ENCODE peak calls at places on chromosomes 6 and 20, in six cellular contexts. One of them, this sample, is unnamed. For H3K9me3 and H3K4me1, the result is how much of the 10 kb centered on the place peaks cover.

GRCh38 chr20:45972500-45973183 is 639 bp upstream of the ZNF335 start:
- DNase-seq in prostate gland: no peak
- DNase-seq in adrenal gland: peak
- DNase-seq in right lobe of liver: peak
- DNase-seq in stomach: no peak
- DNase-seq in transverse colon: peak
- DNase-seq in this sample: no peak

GRCh38 chr6:43355862-43356590 is 13.4 kb downstream of the ZNF318 start:
- DNase-seq in stomach: no peak
- DNase-seq in right lobe of liver: no peak
- DNase-seq in adrenal gland: no peak
- DNase-seq in prostate gland: no peak
- DNase-seq in transverse colon: peak
- DNase-seq in this sample: no peak

GRCh38 chr6:140897804-140898573 is 1234.7 kb upstream of the GJE1 start:
- DNase-seq in right lobe of liver: no peak
- DNase-seq in transverse colon: peak
- DNase-seq in prostate gland: no peak
- DNase-seq in adrenal gland: no peak
- DNase-seq in stomach: no peak
- DNase-seq in this sample: no peak

GRCh38 chr6:158560787-158561246 is 926 bp downstream of the TMEM181 start:
- DNase-seq in stomach: peak
- DNase-seq in transverse colon: peak
- DNase-seq in right lobe of liver: peak
- DNase-seq in adrenal gland: no peak
- DNase-seq in prostate gland: peak
- DNase-seq in this sample: peak

GRCh38 chr6:161117942-161118341 is 126.4 kb downstream of the MAP3K4 start:
- DNase-seq in transverse colon: no peak
- DNase-seq in adrenal gland: no peak
- DNase-seq in right lobe of liver: no peak
- DNase-seq in stomach: no peak
- DNase-seq in prostate gland: no peak
- DNase-seq in this sample: no peak

GRCh38 chr6:16060039-16060438 is 68.8 kb upstream of the MYLIP start:
- DNase-seq in transverse colon: no peak
- DNase-seq in right lobe of liver: no peak
- DNase-seq in stomach: no peak
- DNase-seq in prostate gland: no peak
- DNase-seq in adrenal gland: no peak
- DNase-seq in this sample: no peak

GRCh38 chr20:32282461-32282860 is 5.0 kb downstream of the KIF3B start:
- DNase-seq in prostate gland: peak
- DNase-seq in transverse colon: no peak
- DNase-seq in right lobe of liver: peak
- DNase-seq in adrenal gland: peak
- DNase-seq in stomach: peak
- DNase-seq in this sample: peak

GRCh38 chr6:62286470-62286843 is 432 bp upstream of the KHDRBS2 start:
- DNase-seq in stomach: no peak
- DNase-seq in adrenal gland: no peak
- DNase-seq in transverse colon: no peak
- DNase-seq in prostate gland: no peak
- DNase-seq in right lobe of liver: no peak
- DNase-seq in this sample: no peak

GRCh38 chr20:63090052-63090451 is 83.3 kb upstream of the BHLHE23 start:
- DNase-seq in adrenal gland: no peak
- DNase-seq in stomach: no peak
- DNase-seq in right lobe of liver: no peak
- DNase-seq in prostate gland: no peak
- DNase-seq in transverse colon: no peak
- DNase-seq in this sample: no peak

GRCh38 chr6:151722342-151722741 is 85.1 kb upstream of the ESR1 start:
- DNase-seq in right lobe of liver: no peak
- DNase-seq in adrenal gland: no peak
- DNase-seq in stomach: no peak
- DNase-seq in prostate gland: no peak
- DNase-seq in transverse colon: no peak
- DNase-seq in this sample: no peak

GRCh38 chr6:136677822-136678221 is 114.5 kb downstream of the MAP3K5 start:
- DNase-seq in prostate gland: peak
- DNase-seq in adrenal gland: no peak
- DNase-seq in right lobe of liver: no peak
- DNase-seq in transverse colon: no peak
- DNase-seq in stomach: no peak
- DNase-seq in this sample: no peak

GRCh38 chr6:154613137-154613676 is 102.7 kb upstream of the CNKSR3 start:
- DNase-seq in right lobe of liver: no peak
- DNase-seq in prostate gland: no peak
- DNase-seq in adrenal gland: no peak
- DNase-seq in transverse colon: no peak
- DNase-seq in stomach: no peak
- DNase-seq in this sample: no peak

GRCh38 chr20:64168381-64169088 is 4.3 kb downstream of the MYT1 start:
- DNase-seq in prostate gland: no peak
- DNase-seq in transverse colon: no peak
- DNase-seq in adrenal gland: no peak
- DNase-seq in stomach: no peak
- DNase-seq in right lobe of liver: peak
- DNase-seq in this sample: no peak

GRCh38 chr6:69650703-69651102 is 146.1 kb downstream of the LMBRD1 start:
- DNase-seq in right lobe of liver: no peak
- DNase-seq in adrenal gland: no peak
- DNase-seq in transverse colon: no peak
- DNase-seq in stomach: no peak
- DNase-seq in prostate gland: no peak
- DNase-seq in this sample: no peak

GRCh38 chr6:168992696-168993185 is 260.9 kb downstream of the THBS2 start:
- DNase-seq in adrenal gland: no peak
- DNase-seq in prostate gland: no peak
- DNase-seq in stomach: no peak
- DNase-seq in right lobe of liver: no peak
- DNase-seq in transverse colon: no peak
- DNase-seq in this sample: no peak

GRCh38 chr20:43462369-43463132 is 4.9 kb downstream of the SRSF6 start:
- DNase-seq in stomach: no peak
- DNase-seq in transverse colon: no peak
- DNase-seq in prostate gland: no peak
- DNase-seq in right lobe of liver: no peak
- DNase-seq in adrenal gland: no peak
- DNase-seq in this sample: no peak
- TF ChIP-seq POLR2A in stomach: no peak
- TF ChIP-seq POLR2A in transverse colon: no peak
- TF ChIP-seq POLR2A in prostate gland: no peak
- TF ChIP-seq POLR2A in right lobe of liver: no peak
- TF ChIP-seq POLR2A in adrenal gland: no peak
- TF ChIP-seq POLR2A in this sample: no peak

DNA sequence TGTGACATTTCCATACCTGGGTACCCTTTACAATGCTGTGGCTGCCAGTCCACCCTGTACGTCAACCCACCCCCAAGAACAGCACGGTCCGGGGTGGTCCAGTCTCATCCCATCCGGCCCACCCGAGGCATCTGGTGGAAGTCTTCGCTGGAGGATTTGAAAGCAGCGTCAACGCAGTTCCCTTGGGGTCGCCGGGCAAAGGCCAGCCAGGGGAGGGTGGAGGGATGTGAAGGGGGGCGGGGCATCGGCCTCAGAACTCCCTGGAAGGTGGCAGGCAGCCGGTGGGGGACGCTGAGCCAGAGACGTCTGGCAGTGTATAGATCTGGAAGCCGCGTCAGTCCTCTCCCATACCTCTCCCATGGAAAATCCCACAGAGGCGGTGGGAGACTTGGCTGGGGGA is 1944.0 kb upstream of the DEFB115 start:
- DNase-seq in adrenal gland: no peak
- DNase-seq in stomach: no peak
- DNase-seq in right lobe of liver: no peak
- DNase-seq in transverse colon: no peak
- DNase-seq in prostate gland: no peak
- DNase-seq in this sample: no peak
- H3K9me3 ChIP-seq in adrenal gland: under half
- H3K9me3 ChIP-seq in stomach: under half
- H3K9me3 ChIP-seq in right lobe of liver: under half
- H3K9me3 ChIP-seq in transverse colon: under half
- H3K9me3 ChIP-seq in prostate gland: under half
- H3K9me3 ChIP-seq in this sample: under half

GRCh38 chr20:17613328-17614175 is 43.7 kb downstream of the DSTN start:
- DNase-seq in adrenal gland: no peak
- DNase-seq in stomach: peak
- DNase-seq in right lobe of liver: peak
- DNase-seq in transverse colon: peak
- DNase-seq in prostate gland: no peak
- DNase-seq in this sample: peak
- H3K4me1 ChIP-seq in adrenal gland: under half
- H3K4me1 ChIP-seq in stomach: half or more
- H3K4me1 ChIP-seq in right lobe of liver: under half
- H3K4me1 ChIP-seq in transverse colon: half or more
- H3K4me1 ChIP-seq in prostate gland: under half
- H3K4me1 ChIP-seq in this sample: half or more

DNA sequence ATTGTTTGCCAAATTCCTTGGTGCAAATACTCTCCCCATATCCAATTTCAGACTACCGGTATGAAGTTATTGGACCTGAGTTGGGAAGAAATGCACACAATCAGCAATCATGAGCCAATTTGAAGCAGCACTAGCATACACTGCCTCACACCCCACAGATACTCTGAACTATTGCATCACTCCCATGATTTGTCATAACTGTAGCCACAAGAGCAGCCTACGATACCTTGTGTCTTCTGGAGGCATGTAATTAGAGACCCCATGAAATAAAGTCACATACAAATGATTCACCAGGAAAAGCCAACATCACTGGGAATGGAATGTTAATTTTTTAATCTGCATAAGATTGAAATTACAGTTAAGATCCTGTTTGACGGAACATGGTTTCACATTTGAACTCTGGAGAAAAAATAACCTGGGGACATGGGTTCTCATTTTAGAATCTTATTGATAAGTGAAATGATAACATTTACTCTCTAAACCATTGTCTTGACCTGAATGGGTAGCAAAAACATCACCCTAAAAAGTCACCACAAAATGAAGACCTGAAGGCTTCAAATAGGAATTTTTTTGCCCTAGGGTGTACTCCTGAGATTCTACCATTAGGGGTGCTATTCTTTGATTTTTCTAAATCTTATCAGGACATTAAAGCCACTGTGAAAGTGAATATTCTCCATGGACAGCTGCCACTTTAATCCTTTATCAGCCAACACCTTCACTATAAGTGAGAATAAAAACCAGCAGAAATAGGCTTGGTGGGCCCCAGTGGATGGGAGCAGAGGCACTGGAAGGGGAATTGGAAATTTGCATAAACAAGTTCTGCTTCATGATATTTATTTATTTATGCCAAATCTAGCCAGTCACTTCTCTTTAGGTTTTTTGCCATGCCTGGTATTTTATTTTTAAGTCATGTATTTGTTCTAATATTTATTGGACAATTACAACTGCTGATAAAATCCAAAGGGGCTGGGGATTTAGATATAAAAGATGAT is 34.5 kb upstream of the HBS1L start:
- DNase-seq in right lobe of liver: no peak
- DNase-seq in prostate gland: no peak
- DNase-seq in adrenal gland: no peak
- DNase-seq in stomach: no peak
- DNase-seq in transverse colon: no peak
- DNase-seq in this sample: no peak
- TF ChIP-seq POLR2A in right lobe of liver: peak
- TF ChIP-seq POLR2A in prostate gland: no peak
- TF ChIP-seq POLR2A in adrenal gland: no peak
- TF ChIP-seq POLR2A in stomach: no peak
- TF ChIP-seq POLR2A in transverse colon: no peak
- TF ChIP-seq POLR2A in this sample: no peak

DNA sequence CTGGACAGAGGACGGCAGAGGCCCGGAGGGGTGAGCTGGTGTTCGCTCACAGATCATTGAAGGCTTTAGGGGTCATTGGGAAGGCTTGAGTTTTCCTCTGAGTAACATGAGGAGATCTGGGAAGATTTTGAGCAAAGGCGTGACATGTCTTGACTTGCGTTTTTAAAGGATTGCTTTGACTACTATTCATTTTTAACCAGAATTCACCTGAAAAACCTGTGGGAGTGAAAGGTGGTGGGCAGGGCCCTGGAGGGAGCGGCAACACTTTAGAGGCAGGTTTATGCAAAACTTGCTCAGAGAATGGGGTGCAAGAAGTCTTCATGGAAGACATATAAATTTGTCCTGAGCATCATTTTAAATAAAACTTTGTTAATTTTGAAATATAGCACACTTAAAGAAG is 72.2 kb upstream of the EEF1E1 start:
- DNase-seq in adrenal gland: no peak
- DNase-seq in transverse colon: no peak
- DNase-seq in right lobe of liver: no peak
- DNase-seq in stomach: no peak
- DNase-seq in prostate gland: no peak
- DNase-seq in this sample: no peak
- H3K9me3 ChIP-seq in adrenal gland: under half
- H3K9me3 ChIP-seq in transverse colon: under half
- H3K9me3 ChIP-seq in right lobe of liver: under half
- H3K9me3 ChIP-seq in stomach: under half
- H3K9me3 ChIP-seq in prostate gland: under half
- H3K9me3 ChIP-seq in this sample: under half